ENCODE peak calls at places on chromosomes 4 and X, in ten cellular contexts. W is B cell; O is cardiac fibroblast; R is fibroblast of pulmonary artery; U is activated CD8-positive, alpha-beta T cell treated with anti-CD3 and anti-CD28 coated beads for 36 hours; J is Calu3; P is cardiac muscle cell; M is AG04449; Y is H9; Q is Caco-2. V is an unnamed sample.

GRCh38 chr4:101346562-101347266 is 612 bp downstream of the PPP3CA start:
- DNase-seq in W (peak), O (peak), R (peak), U (peak), J (peak), P (peak), M (no peak), Y (peak), Q (peak), V (peak)

GRCh38 chr4:139416073-139416673 is 37.7 kb upstream of the RAB33B start:
- DNase-seq in W (peak), O (peak), R (peak), U (peak), J (peak), P (peak), M (no peak), Y (no peak), Q (peak), V (peak)

GRCh38 chr4:129092636-129093172 is 635 bp downstream of the SCLT1 start:
- DNase-seq in W (no peak), O (peak), R (peak), U (no peak), J (no peak), P (peak), M (no peak), Y (no peak), Q (no peak), V (no peak)

GRCh38 chr4:104486702-104487101 is 8.0 kb downstream of the CXXC4 start:
- DNase-seq in W (no peak), O (no peak), R (no peak), U (no peak), J (no peak), P (no peak), M (no peak), Y (no peak), Q (no peak), V (no peak)

GRCh38 chrX:39397561-39398200 is 596.4 kb downstream of the MID1IP1 start:
- DNase-seq in W (no peak), O (no peak), R (no peak), U (no peak), J (no peak), P (no peak), M (no peak), Y (no peak), Q (no peak), V (no peak)

GRCh38 chrX:25015486-25016360 is at the start of gene ARX:
- DNase-seq in W (no peak), O (peak), R (peak), U (peak), J (no peak), P (peak), M (no peak), Y (peak), Q (peak), V (peak)

GRCh38 chr4:22508376-22508775 is 7.5 kb downstream of the ADGRA3 start:
- DNase-seq in W (no peak), O (no peak), R (no peak), U (no peak), J (no peak), P (no peak), M (no peak), Y (no peak), Q (no peak), V (no peak)

GRCh38 chrX:111646515-111646914 is 34.5 kb upstream of the ALG13 start:
- DNase-seq in W (no peak), O (no peak), R (no peak), U (no peak), J (no peak), P (no peak), M (no peak), Y (no peak), Q (no peak), V (no peak)

GRCh38 chrX:101550825-101551767 is 749 bp downstream of the ARMCX1 start:
- DNase-seq in W (no peak), O (peak), R (peak), U (peak), J (no peak), P (peak), M (no peak), Y (peak), Q (no peak), V (no peak)

GRCh38 chrX:9566150-9566621 is 101.3 kb downstream of the TBL1X start:
- DNase-seq in W (no peak), O (peak), R (peak), U (peak), J (peak), P (no peak), M (peak), Y (no peak), Q (no peak), V (no peak)

GRCh38 chrX:43693602-43694406 is 37.7 kb downstream of the MAOA start:
- DNase-seq in W (no peak), O (peak), R (no peak), U (no peak), J (no peak), P (no peak), M (no peak), Y (no peak), Q (peak), V (no peak)

GRCh38 chr4:112371361-112371760 is 74.2 kb downstream of the ALPK1 start:
- DNase-seq in W (no peak), O (no peak), R (no peak), U (no peak), J (no peak), P (no peak), M (no peak), Y (no peak), Q (peak), V (no peak)

GRCh38 chr4:108315699-108316098 is 147.0 kb upstream of the LEF1 start:
- DNase-seq in W (no peak), O (no peak), R (no peak), U (no peak), J (no peak), P (no peak), M (no peak), Y (no peak), Q (no peak), V (no peak)

GRCh38 chr4:119128125-119128524 is 7.5 kb upstream of the MYOZ2 start:
- DNase-seq in W (no peak), O (no peak), R (no peak), U (no peak), J (no peak), P (no peak), M (no peak), Y (no peak), Q (no peak), V (no peak)

DNA sequence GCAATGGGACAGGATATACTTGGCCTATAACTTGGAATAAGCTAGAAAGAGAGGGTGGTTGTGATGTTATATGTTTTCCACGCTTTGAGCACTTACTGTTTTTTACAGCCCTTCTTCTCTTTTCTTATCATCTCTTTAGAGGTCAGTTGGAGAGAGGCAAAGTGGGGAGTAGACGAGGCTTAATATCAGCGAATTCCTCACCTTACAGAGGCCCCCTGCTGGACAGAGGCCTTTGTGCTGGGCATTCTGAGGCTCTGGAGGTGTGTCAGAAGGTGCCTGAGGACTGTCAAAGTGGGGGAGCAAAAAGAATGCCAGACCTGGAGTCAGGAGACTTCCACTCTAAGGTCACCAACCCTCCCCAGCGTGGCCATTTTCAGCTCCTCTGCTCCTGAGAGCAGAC is 42.5 kb downstream of the MAMLD1 start:
- DNase-seq in W (no peak), O (no peak), R (no peak), U (no peak), J (peak), P (peak), M (no peak), Y (no peak), Q (peak), V (no peak)
- TF ChIP-seq CTCF in W (no peak), O (peak), R (peak), U (no peak), J (no peak), P (peak), M (no peak), Y (peak), Q (peak), V (no peak)

DNA sequence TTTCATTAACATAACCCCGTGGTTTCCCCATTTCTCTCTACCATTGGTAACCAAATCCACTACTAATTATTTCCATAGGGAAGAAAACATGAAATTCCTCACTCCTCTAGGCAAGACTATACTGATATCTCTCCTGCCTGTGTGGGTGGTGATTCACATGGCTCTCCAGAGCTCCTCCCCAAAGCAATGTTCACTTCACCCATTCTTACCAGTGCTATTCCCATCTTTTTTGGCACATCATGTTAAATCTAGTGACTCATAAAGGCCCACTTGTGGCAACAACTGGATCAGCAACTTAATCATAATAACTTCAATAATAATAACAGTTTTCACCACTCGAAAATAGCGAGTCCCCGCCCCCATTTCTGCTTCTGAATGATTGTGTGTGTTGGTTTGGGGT is 6.1 kb upstream of the HCCS start:
- DNase-seq in W (no peak), O (peak), R (peak), U (no peak), J (no peak), P (no peak), M (no peak), Y (no peak), Q (no peak), V (no peak)
- TF ChIP-seq CTCF in W (no peak), O (no peak), R (no peak), U (no peak), J (no peak), P (no peak), M (no peak), Y (no peak), Q (no peak), V (no peak)

GRCh38 chr4:110442309-110442708 is 33.6 kb upstream of the ENPEP start:
- DNase-seq in W (no peak), O (no peak), R (no peak), U (peak), J (no peak), P (no peak), M (no peak), Y (no peak), Q (no peak), V (no peak)
- TF ChIP-seq CTCF in W (no peak), O (no peak), R (no peak), U (no peak), J (no peak), P (no peak), M (no peak), Y (no peak), Q (no peak), V (no peak)

DNA sequence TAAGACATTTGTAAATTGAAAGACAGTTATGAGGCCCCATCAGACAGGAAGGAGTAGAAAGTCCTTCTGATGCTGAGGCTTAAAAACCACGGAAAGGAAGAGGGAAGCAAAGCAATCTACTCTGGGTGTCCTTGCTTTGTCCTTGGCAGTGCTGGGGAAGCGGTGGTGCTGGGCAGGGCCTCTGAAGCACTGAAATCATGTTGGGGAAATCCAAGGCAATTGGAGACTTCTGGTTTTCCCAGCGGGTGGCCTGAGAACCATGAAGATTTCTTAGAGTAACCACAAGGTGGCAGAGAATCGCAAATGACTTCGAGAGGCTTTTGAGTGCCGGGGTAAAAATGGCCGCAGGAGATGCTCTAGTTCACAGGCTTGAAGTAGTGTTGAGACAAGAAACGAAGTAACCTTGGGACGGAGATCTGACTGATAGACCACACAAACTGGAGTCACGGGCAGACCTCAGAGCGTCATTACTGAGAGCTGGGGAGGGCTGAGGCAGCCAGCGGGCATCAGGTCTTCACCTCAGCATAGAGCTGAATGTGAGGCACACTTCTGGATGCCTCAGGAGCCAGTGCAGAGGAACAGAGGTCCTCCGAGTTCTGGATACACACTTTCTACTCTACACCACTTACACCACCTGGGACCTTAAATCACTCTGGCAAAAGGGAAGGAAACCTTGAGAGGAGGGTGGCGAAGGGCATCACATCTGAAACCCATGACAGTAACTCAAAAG is 130.7 kb upstream of the GPRIN3 start:
- DNase-seq in W (peak), O (peak), R (peak), U (peak), J (peak), P (peak), M (no peak), Y (peak), Q (peak), V (peak)
- TF ChIP-seq CTCF in W (peak), O (peak), R (peak), U (peak), J (no peak), P (peak), M (peak), Y (peak), Q (peak), V (no peak)

V was measured in GM10248.